ENCODE peak calls at places on chromosomes 4 and X, in seven cellular contexts. P is tibial nerve; L is progenitor cell of endocrine pancreas; A is activated naive CD4-positive, alpha-beta T cell treated with anti-CD3 and anti-CD28 coated beads, Interleukin-2, amount 10 ng/mL, durations not matched to agents 7 days and 5 days; C is stimulated activated CD8-positive, alpha-beta memory T cell treated with anti-CD3 and anti-CD28 coated beads, Interleukin-15, amount 100 ng/mL, for 24 hours; X is brain microvascular endothelial cell; I is cardiac septum. N is an unnamed sample.
A peak's percentile ranks its signal among the peaks of the same experiment; 100 is the strongest.

GRCh38 chrX:124229374-124229773 is 103.1 kb upstream of the TEX13D start:
- DNase-seq in P (no peak), L (no peak), A (no peak), C (no peak), X (no peak), I (no peak), N (no peak)

GRCh38 chr4:183130328-183131155 is 31.5 kb downstream of the WWC2 start:
- DNase-seq in P (no peak), L (no peak), A (no peak), C (no peak), X (peak; percentile 40), I (no peak), N (no peak)

GRCh38 chr4:182113774-182114173 is 129.4 kb upstream of the TENM3 start:
- DNase-seq in P (no peak), L (no peak), A (no peak), C (no peak), X (no peak), I (no peak), N (no peak)

GRCh38 chr4:168942985-168943384 is 67.1 kb downstream of the CBR4 start:
- DNase-seq in P (no peak), L (no peak), A (no peak), C (no peak), X (no peak), I (no peak), N (no peak)

GRCh38 chr4:78379040-78379439 is 172.5 kb upstream of the ANXA3 start:
- DNase-seq in P (no peak), L (no peak), A (no peak), C (no peak), X (no peak), I (no peak), N (no peak)

GRCh38 chrX:37922926-37923325 is 75.6 kb upstream of the DYNLT3 start:
- DNase-seq in P (no peak), L (no peak), A (no peak), C (no peak), X (no peak), I (no peak), N (no peak)

GRCh38 chr4:186134254-186134653 is 29.8 kb downstream of the FAM149A start:
- DNase-seq in P (no peak), L (no peak), A (no peak), C (no peak), X (no peak), I (no peak), N (no peak)

GRCh38 chr4:120555058-120555457 is 367.5 kb downstream of the PRDM5 start:
- DNase-seq in P (no peak), L (no peak), A (no peak), C (no peak), X (no peak), I (no peak), N (no peak)

GRCh38 chrX:72314242-72314641 is 8.5 kb upstream of the CITED1 start:
- DNase-seq in P (no peak), L (no peak), A (no peak), C (no peak), X (no peak), I (no peak), N (no peak)

GRCh38 chr4:95050980-95051688 is 293.4 kb downstream of the BMPR1B start:
- DNase-seq in P (no peak), L (no peak), A (no peak), C (no peak), X (no peak), I (no peak), N (no peak)

GRCh38 chr4:89939464-89939863 is 44.8 kb downstream of the MMRN1 start:
- DNase-seq in P (no peak), L (no peak), A (no peak), C (no peak), X (no peak), I (no peak), N (no peak)

N was measured in NCI-H2227 treated with DMSO at 0.1 percent for 48 hours.